ENCODE peak calls at places on chromosome 4, in nine cellular contexts. U is choroid plexus epithelial cell, S is IMR-90, T is dorsolateral prefrontal cortex, X is colonic mucosa, H is fibroblast of villous mesenchyme, Q is heart right ventricle, O is upper lobe of left lung, F is ascending aorta. K is an unnamed sample.

GRCh38 chr4:99436462-99436861 is 1.3 kb upstream of the ADH7 start:
- DNase-seq in U (no peak), S (no peak), T (no peak), X (no peak), H (no peak), Q (no peak), O (no peak), F (no peak), K (no peak)

GRCh38 chr4:169663894-169664293 is 43.5 kb downstream of the CLCN3 start:
- DNase-seq in U (peak), S (peak), T (no peak), X (no peak), H (no peak), Q (no peak), O (no peak), F (no peak), K (peak)

GRCh38 chr4:112973897-112974296 is 75.6 kb upstream of the ANK2 start:
- DNase-seq in U (no peak), S (no peak), T (no peak), X (no peak), H (no peak), Q (no peak), O (no peak), F (no peak), K (no peak)

GRCh38 chr4:176340871-176341685 is 21.3 kb downstream of the SPCS3 start:
- DNase-seq in U (peak), S (peak), T (no peak), X (no peak), H (peak), Q (no peak), O (no peak), F (no peak), K (peak)

GRCh38 chr4:47032405-47033106 is 1.2 kb downstream of the GABRB1 start:
- DNase-seq in U (peak), S (peak), T (peak), X (peak), H (peak), Q (peak), O (peak), F (peak), K (peak)

GRCh38 chr4:70505152-70505748 is 13.1 kb upstream of the AMTN start:
- DNase-seq in U (peak), S (peak), T (peak), X (peak), H (peak), Q (peak), O (peak), F (peak), K (peak)

GRCh38 chr4:128525387-128525786 is 237.8 kb upstream of the PGRMC2 start:
- DNase-seq in U (peak), S (peak), T (no peak), X (no peak), H (no peak), Q (no peak), O (no peak), F (no peak), K (peak)

GRCh38 chr4:164337219-164337944 is 416.5 kb upstream of the SMIM31 start:
- DNase-seq in U (no peak), S (no peak), T (no peak), X (no peak), H (no peak), Q (no peak), O (no peak), F (no peak), K (no peak)

GRCh38 chr4:32499176-32499575 is 1779.0 kb downstream of the PCDH7 start:
- DNase-seq in U (peak), S (no peak), T (no peak), X (no peak), H (peak), Q (no peak), O (no peak), F (no peak), K (peak)

GRCh38 chr4:73019462-73020047 is 50.0 kb downstream of the COX18 start:
- DNase-seq in U (peak), S (peak), T (no peak), X (no peak), H (peak), Q (no peak), O (no peak), F (no peak), K (peak)

GRCh38 chr4:128393111-128393704 is 105.6 kb upstream of the PGRMC2 start:
- DNase-seq in U (peak), S (peak), T (no peak), X (no peak), H (peak), Q (peak), O (no peak), F (no peak), K (peak)

GRCh38 chr4:123398803-123399637 is 2.4 kb downstream of the SPRY1 start:
- DNase-seq in U (peak), S (peak), T (peak), X (peak), H (peak), Q (peak), O (peak), F (peak), K (peak)

GRCh38 chr4:183333202-183333601 is 11.0 kb upstream of the CLDN24 start:
- DNase-seq in U (no peak), S (no peak), T (no peak), X (no peak), H (no peak), Q (no peak), O (no peak), F (peak), K (no peak)

GRCh38 chr4:170088686-170089085 is 1.1 kb downstream of the AADAT start:
- DNase-seq in U (no peak), S (no peak), T (no peak), X (no peak), H (no peak), Q (no peak), O (no peak), F (no peak), K (no peak)

GRCh38 chr4:43244688-43245382 is 352.3 kb downstream of the GRXCR1 start:
- DNase-seq in U (no peak), S (no peak), T (no peak), X (no peak), H (peak), Q (no peak), O (no peak), F (no peak), K (no peak)

GRCh38 chr4:114734581-114734980 is 136.0 kb downstream of the UGT8 start:
- DNase-seq in U (peak), S (no peak), T (no peak), X (no peak), H (no peak), Q (no peak), O (no peak), F (no peak), K (no peak)

GRCh38 chr4:40842318-40842717 is 92.6 kb downstream of the NSUN7 start:
- DNase-seq in U (no peak), S (no peak), T (no peak), X (no peak), H (no peak), Q (no peak), O (no peak), F (no peak), K (no peak)

GRCh38 chr4:98027827-98028226 is 115.4 kb downstream of the STPG2 start:
- DNase-seq in U (peak), S (no peak), T (no peak), X (no peak), H (no peak), Q (no peak), O (no peak), F (no peak), K (no peak)

GRCh38 chr4:89788243-89789072 is 48.5 kb downstream of the SNCA start:
- DNase-seq in U (peak), S (peak), T (no peak), X (no peak), H (no peak), Q (peak), O (no peak), F (no peak), K (peak)

GRCh38 chr4:4824232-4824631 is 35.2 kb upstream of the MSX1 start:
- DNase-seq in U (no peak), S (no peak), T (no peak), X (no peak), H (no peak), Q (no peak), O (no peak), F (no peak), K (no peak)

GRCh38 chr4:152535236-152535902 is 523 bp downstream of the FBXW7 start:
- DNase-seq in U (no peak), S (no peak), T (no peak), X (peak), H (no peak), Q (no peak), O (no peak), F (no peak), K (no peak)

GRCh38 chr4:1720163-1720983 is 750 bp downstream of the TMEM129 start:
- DNase-seq in U (peak), S (peak), T (peak), X (peak), H (peak), Q (peak), O (peak), F (peak), K (peak)

GRCh38 chr4:123107444-123108252 is 185.3 kb upstream of the NUDT6 start:
- DNase-seq in U (no peak), S (no peak), T (no peak), X (no peak), H (no peak), Q (no peak), O (no peak), F (no peak), K (no peak)

GRCh38 chr4:26105372-26105771 is 191.4 kb downstream of the SMIM20 start:
- DNase-seq in U (peak), S (peak), T (no peak), X (no peak), H (no peak), Q (no peak), O (no peak), F (no peak), K (peak)

GRCh38 chr4:142405021-142405991 is 440.8 kb downstream of the INPP4B start:
- DNase-seq in U (peak), S (peak), T (peak), X (peak), H (peak), Q (peak), O (peak), F (peak), K (peak)

GRCh38 chr4:7189475-7190277 is 2.7 kb upstream of the SORCS2 start:
- DNase-seq in U (no peak), S (no peak), T (no peak), X (no peak), H (no peak), Q (no peak), O (no peak), F (peak), K (no peak)

GRCh38 chr4:186643501-186644315 is 79.9 kb downstream of the FAT1 start:
- DNase-seq in U (peak), S (peak), T (no peak), X (no peak), H (peak), Q (no peak), O (no peak), F (no peak), K (peak)

GRCh38 chr4:174828845-174829701 is at the start of gene GLRA3:
- DNase-seq in U (peak), S (no peak), T (peak), X (peak), H (peak), Q (peak), O (peak), F (no peak), K (peak)

GRCh38 chr4:142817442-142817841 is 28.7 kb downstream of the INPP4B start:
- DNase-seq in U (peak), S (peak), T (no peak), X (no peak), H (peak), Q (no peak), O (no peak), F (peak), K (peak)

GRCh38 chr4:74414149-74414809 is 30.7 kb upstream of the AREG start:
- DNase-seq in U (no peak), S (no peak), T (no peak), X (no peak), H (no peak), Q (no peak), O (no peak), F (no peak), K (no peak)

GRCh38 chr4:74412225-74412624 is 32.7 kb upstream of the AREG start:
- DNase-seq in U (no peak), S (no peak), T (no peak), X (no peak), H (no peak), Q (no peak), O (no peak), F (no peak), K (no peak)

GRCh38 chr4:74410741-74411140 is 34.2 kb upstream of the AREG start:
- DNase-seq in U (no peak), S (no peak), T (no peak), X (no peak), H (no peak), Q (no peak), O (no peak), F (no peak), K (no peak)

GRCh38 chr4:74415602-74416300 is 29.2 kb upstream of the AREG start:
- DNase-seq in U (no peak), S (peak), T (no peak), X (no peak), H (no peak), Q (no peak), O (no peak), F (no peak), K (no peak)

GRCh38 chr4:74413265-74413664 is 31.7 kb upstream of the AREG start:
- DNase-seq in U (no peak), S (no peak), T (no peak), X (no peak), H (no peak), Q (no peak), O (no peak), F (no peak), K (no peak)
- H3K4me3 ChIP-seq in U (no peak), S (no peak), T (no peak), X (no peak), H (no peak), Q (no peak), O (no peak), F (no peak), K (no peak)

GRCh38 chr4:168585168-168586091 is 88.6 kb downstream of the PALLD start:
- DNase-seq in U (peak), S (peak), T (peak), X (peak), H (peak), Q (peak), O (peak), F (peak), K (peak)
- TF ChIP-seq CTCF in U (peak), S (peak), T (peak), X (peak), H (peak), Q (peak), O (peak), F (peak), K (peak)

GRCh38 chr4:60155088-60155487 is 1045.0 kb upstream of the ADGRL3 start:
- DNase-seq in U (no peak), S (no peak), T (no peak), X (no peak), H (no peak), Q (no peak), O (no peak), F (no peak), K (no peak)
- H3K4me3 ChIP-seq in U (no peak), S (no peak), T (no peak), X (no peak), H (no peak), Q (no peak), O (no peak), F (no peak), K (no peak)

GRCh38 chr4:158869761-158870160 is 100.9 kb downstream of the FNIP2 start:
- DNase-seq in U (no peak), S (no peak), T (no peak), X (no peak), H (no peak), Q (no peak), O (no peak), F (no peak), K (no peak)

GRCh38 chr4:158870282-158871049 is 101.6 kb downstream of the FNIP2 start:
- DNase-seq in U (no peak), S (no peak), T (no peak), X (no peak), H (no peak), Q (no peak), O (no peak), F (no peak), K (no peak)

GRCh38 chr4:158865520-158866177 is 96.8 kb downstream of the FNIP2 start:
- DNase-seq in U (no peak), S (no peak), T (no peak), X (no peak), H (peak), Q (no peak), O (no peak), F (no peak), K (no peak)

GRCh38 chr4:158871050-158871724 is 102.4 kb downstream of the FNIP2 start:
- DNase-seq in U (peak), S (no peak), T (no peak), X (no peak), H (peak), Q (no peak), O (no peak), F (no peak), K (peak)

GRCh38 chr4:158869001-158869400 is 100.2 kb downstream of the FNIP2 start:
- DNase-seq in U (no peak), S (no peak), T (no peak), X (no peak), H (no peak), Q (no peak), O (no peak), F (no peak), K (no peak)
- TF ChIP-seq CTCF in U (no peak), S (no peak), T (no peak), X (no peak), H (no peak), Q (no peak), O (no peak), F (no peak), K (no peak)

DNA sequence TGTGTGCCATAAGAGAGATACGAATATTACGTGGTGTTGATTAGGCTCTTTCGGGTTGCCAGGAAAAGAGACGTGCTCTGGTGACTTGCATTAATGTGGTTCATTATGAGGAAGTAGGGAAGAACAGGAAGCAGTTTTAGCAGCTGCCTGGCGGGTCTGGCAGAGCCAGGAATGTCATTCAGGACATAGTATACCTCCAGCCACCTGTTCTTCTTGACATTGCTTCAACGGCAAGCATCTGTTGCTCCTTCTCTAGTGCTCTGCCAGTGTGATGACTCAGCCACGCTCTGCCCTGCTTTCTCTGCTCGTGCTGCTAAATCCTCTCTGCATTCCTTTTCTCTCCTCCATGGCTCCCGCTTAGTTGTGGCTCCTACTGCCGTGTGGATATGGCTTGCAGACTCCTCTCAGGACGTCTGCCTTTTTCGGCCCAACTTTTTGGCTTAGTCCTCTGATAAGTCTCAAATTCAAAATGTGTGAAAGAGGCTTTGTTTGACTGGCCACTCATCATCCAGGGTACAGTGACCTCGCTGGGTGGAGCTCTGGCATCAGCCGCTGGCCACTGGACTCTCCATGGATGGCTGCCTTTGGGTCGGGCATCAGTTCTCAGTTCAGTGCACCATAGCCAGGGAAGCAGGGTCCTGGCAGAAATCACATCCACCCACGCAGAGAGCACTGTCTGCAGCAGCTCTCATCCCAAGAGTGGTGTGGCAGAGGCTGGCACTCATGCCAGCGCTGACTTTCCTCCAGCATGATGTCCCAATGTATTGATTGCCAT is 89.3 kb upstream of the KLF3 start:
- DNase-seq in U (no peak), S (no peak), T (peak), X (peak), H (no peak), Q (no peak), O (peak), F (no peak), K (no peak)
- H3K4me3 ChIP-seq in U (no peak), S (no peak), T (peak), X (no peak), H (no peak), Q (no peak), O (no peak), F (no peak), K (no peak)

GRCh38 chr4:38745881-38746280 is 36.9 kb downstream of the TLR10 start:
- DNase-seq in U (no peak), S (no peak), T (no peak), X (no peak), H (no peak), Q (no peak), O (no peak), F (no peak), K (no peak)

GRCh38 chr4:38751341-38752043 is 31.3 kb downstream of the TLR10 start:
- DNase-seq in U (no peak), S (no peak), T (no peak), X (no peak), H (no peak), Q (no peak), O (no peak), F (no peak), K (no peak)

GRCh38 chr4:38752393-38752961 is 30.3 kb downstream of the TLR10 start:
- DNase-seq in U (peak), S (peak), T (no peak), X (no peak), H (peak), Q (no peak), O (no peak), F (no peak), K (no peak)

GRCh38 chr4:38743866-38744265 is 38.9 kb downstream of the TLR10 start:
- DNase-seq in U (peak), S (no peak), T (no peak), X (no peak), H (peak), Q (no peak), O (no peak), F (no peak), K (no peak)

DNA sequence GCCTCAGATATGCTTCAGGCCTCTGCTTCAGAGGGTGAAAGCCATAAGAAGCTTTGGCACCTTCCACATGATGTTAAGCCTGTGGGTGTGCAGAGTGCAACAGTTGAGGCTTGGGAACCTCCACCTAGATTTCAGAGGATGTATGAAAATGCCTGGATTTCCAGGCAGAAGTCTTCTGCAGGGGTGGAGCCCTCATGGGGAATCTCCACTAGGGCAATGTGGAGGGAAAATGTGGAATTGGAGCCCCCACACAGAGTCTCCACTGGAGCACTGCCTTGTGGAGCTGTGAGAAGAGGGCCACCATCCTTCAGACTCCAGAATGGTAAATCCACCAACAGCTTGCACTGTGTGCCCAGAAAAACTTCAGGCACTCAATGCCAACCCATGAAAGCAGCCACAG is 35.2 kb downstream of the TLR10 start:
- DNase-seq in U (no peak), S (no peak), T (no peak), X (no peak), H (no peak), Q (no peak), O (no peak), F (no peak), K (no peak)
- TF ChIP-seq CTCF in U (no peak), S (no peak), T (no peak), X (no peak), H (no peak), Q (no peak), O (no peak), F (no peak), K (no peak)